ENCODE peak calls at places on chromosome 1, in four cellular contexts. One of them, this sample, is unnamed.

GRCh38 chr1:223708001-223708359 is 4.4 kb upstream of the CAPN2 start:
- DNase-seq in smooth muscle cell of the brain vasculature: no peak
- DNase-seq in H7: no peak
- DNase-seq in NAMALWA: no peak
- DNase-seq in this sample: no peak

GRCh38 chr1:88272216-88272615 is 411.9 kb upstream of the PKN2 start:
- DNase-seq in smooth muscle cell of the brain vasculature: no peak
- DNase-seq in H7: no peak
- DNase-seq in NAMALWA: no peak
- DNase-seq in this sample: no peak

GRCh38 chr1:198892065-198892464 is 253.2 kb downstream of the PTPRC start:
- DNase-seq in smooth muscle cell of the brain vasculature: no peak
- DNase-seq in H7: no peak
- DNase-seq in NAMALWA: no peak
- DNase-seq in this sample: peak

GRCh38 chr1:77756052-77756754 is 3.4 kb downstream of the USP33 start:
- DNase-seq in smooth muscle cell of the brain vasculature: no peak
- DNase-seq in H7: no peak
- DNase-seq in NAMALWA: peak
- DNase-seq in this sample: no peak

GRCh38 chr1:108533351-108534083 is 26.4 kb upstream of the EEIG2 start:
- DNase-seq in smooth muscle cell of the brain vasculature: no peak
- DNase-seq in H7: peak
- DNase-seq in NAMALWA: no peak
- DNase-seq in this sample: no peak

GRCh38 chr1:247210062-247210385 is 38.2 kb upstream of the ZNF124 start:
- DNase-seq in smooth muscle cell of the brain vasculature: no peak
- DNase-seq in H7: no peak
- DNase-seq in NAMALWA: peak
- DNase-seq in this sample: peak

GRCh38 chr1:21383785-21384401 is 56.0 kb upstream of the NBPF3 start:
- DNase-seq in smooth muscle cell of the brain vasculature: no peak
- DNase-seq in H7: peak
- DNase-seq in NAMALWA: no peak
- DNase-seq in this sample: no peak

GRCh38 chr1:175493321-175493998 is 249.9 kb downstream of the TNR start:
- DNase-seq in smooth muscle cell of the brain vasculature: no peak
- DNase-seq in H7: peak
- DNase-seq in NAMALWA: no peak
- DNase-seq in this sample: no peak

GRCh38 chr1:207316141-207316540 is 5.3 kb upstream of the CD55 start:
- DNase-seq in smooth muscle cell of the brain vasculature: no peak
- DNase-seq in H7: no peak
- DNase-seq in NAMALWA: no peak
- DNase-seq in this sample: no peak

GRCh38 chr1:25798666-25799345 is 1.2 kb upstream of the SELENON start:
- DNase-seq in smooth muscle cell of the brain vasculature: no peak
- DNase-seq in H7: no peak
- DNase-seq in NAMALWA: no peak
- DNase-seq in this sample: no peak

GRCh38 chr1:86197206-86197855 is 40.8 kb upstream of the COL24A1 start:
- DNase-seq in smooth muscle cell of the brain vasculature: no peak
- DNase-seq in H7: no peak
- DNase-seq in NAMALWA: no peak
- DNase-seq in this sample: no peak

GRCh38 chr1:172394167-172394751 is 26.2 kb upstream of the C1orf105 start:
- DNase-seq in smooth muscle cell of the brain vasculature: no peak
- DNase-seq in H7: no peak
- DNase-seq in NAMALWA: peak
- DNase-seq in this sample: no peak

GRCh38 chr1:1200876-1201810 is 5.2 kb downstream of the TNFRSF18 start:
- DNase-seq in smooth muscle cell of the brain vasculature: no peak
- DNase-seq in H7: peak
- DNase-seq in NAMALWA: no peak
- DNase-seq in this sample: no peak

GRCh38 chr1:52057245-52057644 is 1.1 kb downstream of the BTF3L4 start:
- DNase-seq in smooth muscle cell of the brain vasculature: no peak
- DNase-seq in H7: no peak
- DNase-seq in NAMALWA: peak
- DNase-seq in this sample: no peak

GRCh38 chr1:205047764-205048231 is 4.8 kb downstream of the CNTN2 start:
- DNase-seq in smooth muscle cell of the brain vasculature: no peak
- DNase-seq in H7: no peak
- DNase-seq in NAMALWA: no peak
- DNase-seq in this sample: no peak

GRCh38 chr1:71330991-71331390 is 250.2 kb upstream of the ZRANB2 start:
- DNase-seq in smooth muscle cell of the brain vasculature: no peak
- DNase-seq in H7: no peak
- DNase-seq in NAMALWA: no peak
- DNase-seq in this sample: no peak

GRCh38 chr1:46181343-46182260 is 5.3 kb upstream of the P3R3URF start:
- DNase-seq in smooth muscle cell of the brain vasculature: no peak
- DNase-seq in H7: no peak
- DNase-seq in NAMALWA: no peak
- DNase-seq in this sample: no peak

GRCh38 chr1:81224222-81224621 is 576.5 kb upstream of the ADGRL2 start:
- DNase-seq in smooth muscle cell of the brain vasculature: no peak
- DNase-seq in H7: no peak
- DNase-seq in NAMALWA: no peak
- DNase-seq in this sample: no peak

GRCh38 chr1:32240140-32240951 is 6.7 kb upstream of the FAM167B start:
- DNase-seq in smooth muscle cell of the brain vasculature: no peak
- DNase-seq in H7: peak
- DNase-seq in NAMALWA: no peak
- DNase-seq in this sample: peak

GRCh38 chr1:240350910-240351331 is 259.2 kb downstream of the FMN2 start:
- DNase-seq in smooth muscle cell of the brain vasculature: no peak
- DNase-seq in H7: no peak
- DNase-seq in NAMALWA: no peak
- DNase-seq in this sample: no peak

GRCh38 chr1:169060010-169060722 is 46.3 kb upstream of the ATP1B1 start:
- DNase-seq in smooth muscle cell of the brain vasculature: no peak
- DNase-seq in H7: no peak
- DNase-seq in NAMALWA: no peak
- DNase-seq in this sample: no peak

GRCh38 chr1:183652547-183653467 is at the start of gene APOBEC4:
- DNase-seq in smooth muscle cell of the brain vasculature: no peak
- DNase-seq in H7: no peak
- DNase-seq in NAMALWA: peak
- DNase-seq in this sample: no peak

GRCh38 chr1:2314297-2314802 is 77.0 kb downstream of the MORN1 start:
- DNase-seq in smooth muscle cell of the brain vasculature: no peak
- DNase-seq in H7: peak
- DNase-seq in NAMALWA: no peak
- DNase-seq in this sample: no peak

GRCh38 chr1:172815740-172816139 is 156.8 kb downstream of the FASLG start:
- DNase-seq in smooth muscle cell of the brain vasculature: no peak
- DNase-seq in H7: no peak
- DNase-seq in NAMALWA: no peak
- DNase-seq in this sample: no peak

GRCh38 chr1:84257617-84258016 is 43.9 kb upstream of the SAMD13 start:
- DNase-seq in smooth muscle cell of the brain vasculature: no peak
- DNase-seq in H7: no peak
- DNase-seq in NAMALWA: no peak
- DNase-seq in this sample: no peak

GRCh38 chr1:35350872-35351271 is 82.4 kb downstream of the ZMYM4 start:
- DNase-seq in smooth muscle cell of the brain vasculature: no peak
- DNase-seq in H7: no peak
- DNase-seq in NAMALWA: no peak
- DNase-seq in this sample: no peak

GRCh38 chr1:214228976-214229375 is 52.0 kb upstream of the SMYD2 start:
- DNase-seq in smooth muscle cell of the brain vasculature: no peak
- DNase-seq in H7: no peak
- DNase-seq in NAMALWA: no peak
- DNase-seq in this sample: no peak

GRCh38 chr1:33560680-33561079 is 88.2 kb downstream of the ZSCAN20 start:
- DNase-seq in smooth muscle cell of the brain vasculature: no peak
- DNase-seq in H7: no peak
- DNase-seq in NAMALWA: no peak
- DNase-seq in this sample: no peak

GRCh38 chr1:54428838-54429513 is 22.8 kb upstream of the SSBP3 start:
- DNase-seq in smooth muscle cell of the brain vasculature: no peak
- DNase-seq in H7: no peak
- DNase-seq in NAMALWA: no peak
- DNase-seq in this sample: no peak

GRCh38 chr1:88736633-88737248 is 52.7 kb downstream of the PKN2 start:
- DNase-seq in smooth muscle cell of the brain vasculature: no peak
- DNase-seq in H7: peak
- DNase-seq in NAMALWA: peak
- DNase-seq in this sample: peak

GRCh38 chr1:58460469-58460868 is 86.1 kb downstream of the OMA1 start:
- DNase-seq in smooth muscle cell of the brain vasculature: no peak
- DNase-seq in H7: peak
- DNase-seq in NAMALWA: peak
- DNase-seq in this sample: peak

GRCh38 chr1:228363686-228364067 is 43.0 kb downstream of the TRIM11 start:
- DNase-seq in smooth muscle cell of the brain vasculature: no peak
- DNase-seq in H7: peak
- DNase-seq in NAMALWA: no peak
- DNase-seq in this sample: no peak

GRCh38 chr1:41775961-41776585 is 142.6 kb downstream of the HIVEP3 start:
- DNase-seq in smooth muscle cell of the brain vasculature: no peak
- DNase-seq in H7: no peak
- DNase-seq in NAMALWA: no peak
- DNase-seq in this sample: no peak

This sample was measured in Kasumi-1.